ENCODE peak calls at places on chromosomes 5 and 9, in nine cellular contexts. K is esophagus squamous epithelium, N is uterus, T is adrenal gland, H is HCT116, P is heart left ventricle, C is lower leg skin, S is NB4, O is right lobe of liver. Y is an unnamed sample.

GRCh38 chr5:17224858-17225436 is 7.5 kb downstream of the BASP1 start:
- DNase-seq in K (no peak), N (no peak), T (no peak), H (no peak), P (no peak), C (no peak), S (peak), O (no peak), Y (no peak)

GRCh38 chr9:101432171-101432570 is 3.4 kb downstream of the ALDOB start:
- DNase-seq in K (no peak), N (no peak), T (no peak), H (no peak), P (no peak), C (no peak), S (no peak), O (no peak), Y (no peak)

GRCh38 chr9:72315510-72316287 is 49.3 kb downstream of the ZFAND5 start:
- DNase-seq in K (no peak), N (no peak), T (no peak), H (no peak), P (no peak), C (no peak), S (peak), O (no peak), Y (peak)

GRCh38 chr5:154518438-154518867 is 40.4 kb upstream of the HAND1 start:
- DNase-seq in K (no peak), N (no peak), T (no peak), H (no peak), P (no peak), C (no peak), S (no peak), O (no peak), Y (no peak)

GRCh38 chr9:115118471-115119156 is 657 bp upstream of the TNC start:
- DNase-seq in K (no peak), N (peak), T (peak), H (peak), P (peak), C (peak), S (peak), O (peak), Y (peak)

GRCh38 chr5:42952575-42952974 is 87.5 kb downstream of the ANXA2R start:
- DNase-seq in K (no peak), N (no peak), T (no peak), H (no peak), P (no peak), C (no peak), S (no peak), O (no peak), Y (no peak)

GRCh38 chr5:172939045-172939444 is 20.2 kb upstream of the RPL26L1 start:
- DNase-seq in K (no peak), N (no peak), T (peak), H (peak), P (no peak), C (no peak), S (peak), O (peak), Y (no peak)

GRCh38 chr5:6397536-6398269 is 19.4 kb upstream of the MED10 start:
- DNase-seq in K (no peak), N (no peak), T (no peak), H (no peak), P (no peak), C (peak), S (no peak), O (no peak), Y (no peak)

GRCh38 chr9:4235951-4236804 is 63.7 kb downstream of the GLIS3 start:
- DNase-seq in K (no peak), N (no peak), T (no peak), H (peak), P (no peak), C (no peak), S (no peak), O (no peak), Y (peak)

GRCh38 chr5:111735829-111736228 is 21.2 kb downstream of the NREP start:
- DNase-seq in K (no peak), N (peak), T (peak), H (no peak), P (peak), C (peak), S (peak), O (peak), Y (no peak)

GRCh38 chr5:168851902-168852321 is 272.7 kb upstream of the PANK3 start:
- DNase-seq in K (no peak), N (no peak), T (no peak), H (no peak), P (no peak), C (no peak), S (peak), O (no peak), Y (no peak)

GRCh38 chr5:146007270-146007669 is 70.9 kb downstream of the SH3RF2 start:
- DNase-seq in K (no peak), N (no peak), T (peak), H (peak), P (no peak), C (no peak), S (peak), O (no peak), Y (no peak)

GRCh38 chr5:168712280-168712924 is 133.2 kb upstream of the PANK3 start:
- DNase-seq in K (no peak), N (no peak), T (no peak), H (peak), P (peak), C (peak), S (peak), O (no peak), Y (no peak)

GRCh38 chr9:111481885-111482636 is 2.1 kb downstream of the ECPAS start:
- DNase-seq in K (no peak), N (no peak), T (no peak), H (no peak), P (no peak), C (no peak), S (peak), O (no peak), Y (peak)

GRCh38 chr9:91151741-91152095 is 210.0 kb downstream of the AUH start:
- DNase-seq in K (no peak), N (no peak), T (no peak), H (no peak), P (no peak), C (peak), S (peak), O (no peak), Y (no peak)

GRCh38 chr5:149641000-149641576 is 59.8 kb downstream of the ARHGEF37 start:
- DNase-seq in K (no peak), N (peak), T (peak), H (no peak), P (peak), C (peak), S (peak), O (peak), Y (peak)

GRCh38 chr5:14467251-14467650 is 114.3 kb upstream of the OTULINL start:
- DNase-seq in K (no peak), N (no peak), T (no peak), H (no peak), P (no peak), C (no peak), S (no peak), O (no peak), Y (no peak)

GRCh38 chr5:172285226-172286143 is 1.9 kb upstream of the UBTD2 start:
- DNase-seq in K (no peak), N (no peak), T (no peak), H (no peak), P (no peak), C (no peak), S (peak), O (no peak), Y (no peak)

GRCh38 chr5:138967806-138968448 is 92.8 kb upstream of the LRRTM2 start:
- DNase-seq in K (no peak), N (no peak), T (no peak), H (peak), P (no peak), C (no peak), S (peak), O (no peak), Y (peak)

GRCh38 chr9:105475302-105475701 is 27.5 kb downstream of the FSD1L start:
- DNase-seq in K (no peak), N (no peak), T (no peak), H (no peak), P (no peak), C (no peak), S (peak), O (no peak), Y (no peak)

GRCh38 chr9:114823416-114823815 is 17.6 kb upstream of the TNFSF15 start:
- DNase-seq in K (no peak), N (no peak), T (no peak), H (no peak), P (no peak), C (no peak), S (no peak), O (no peak), Y (no peak)

GRCh38 chr5:16964821-16965220 is 28.7 kb upstream of the MYO10 start:
- DNase-seq in K (no peak), N (no peak), T (no peak), H (peak), P (no peak), C (no peak), S (no peak), O (no peak), Y (no peak)

GRCh38 chr5:6465831-6466790 is 17.5 kb downstream of the UBE2QL1 start:
- DNase-seq in K (no peak), N (no peak), T (no peak), H (no peak), P (no peak), C (peak), S (no peak), O (no peak), Y (no peak)

GRCh38 chr5:82147860-82148573 is 130.1 kb downstream of the RPS23 start:
- DNase-seq in K (no peak), N (no peak), T (no peak), H (no peak), P (no peak), C (no peak), S (peak), O (no peak), Y (no peak)

GRCh38 chr9:114098021-114098659 is 952 bp downstream of the KIF12 start:
- DNase-seq in K (no peak), N (peak), T (no peak), H (peak), P (no peak), C (peak), S (no peak), O (no peak), Y (peak)

GRCh38 chr5:63127054-63127453 is 548.4 kb downstream of the LRRC70 start:
- DNase-seq in K (no peak), N (no peak), T (no peak), H (no peak), P (no peak), C (no peak), S (no peak), O (no peak), Y (no peak)

GRCh38 chr5:139747583-139748504 is 47.8 kb upstream of the PSD2 start:
- DNase-seq in K (no peak), N (peak), T (peak), H (no peak), P (peak), C (no peak), S (peak), O (peak), Y (no peak)

GRCh38 chr5:9338796-9339195 is 207.1 kb downstream of the SEMA5A start:
- DNase-seq in K (no peak), N (no peak), T (no peak), H (no peak), P (no peak), C (no peak), S (no peak), O (no peak), Y (no peak)

GRCh38 chr5:9342161-9342787 is 203.6 kb downstream of the SEMA5A start:
- DNase-seq in K (no peak), N (no peak), T (no peak), H (no peak), P (no peak), C (no peak), S (no peak), O (no peak), Y (no peak)

GRCh38 chr5:9337908-9338307 is 208.0 kb downstream of the SEMA5A start:
- DNase-seq in K (no peak), N (no peak), T (no peak), H (no peak), P (no peak), C (no peak), S (no peak), O (no peak), Y (no peak)

GRCh38 chr5:9340095-9340494 is 205.8 kb downstream of the SEMA5A start:
- DNase-seq in K (no peak), N (no peak), T (no peak), H (no peak), P (peak), C (no peak), S (no peak), O (no peak), Y (no peak)

DNA sequence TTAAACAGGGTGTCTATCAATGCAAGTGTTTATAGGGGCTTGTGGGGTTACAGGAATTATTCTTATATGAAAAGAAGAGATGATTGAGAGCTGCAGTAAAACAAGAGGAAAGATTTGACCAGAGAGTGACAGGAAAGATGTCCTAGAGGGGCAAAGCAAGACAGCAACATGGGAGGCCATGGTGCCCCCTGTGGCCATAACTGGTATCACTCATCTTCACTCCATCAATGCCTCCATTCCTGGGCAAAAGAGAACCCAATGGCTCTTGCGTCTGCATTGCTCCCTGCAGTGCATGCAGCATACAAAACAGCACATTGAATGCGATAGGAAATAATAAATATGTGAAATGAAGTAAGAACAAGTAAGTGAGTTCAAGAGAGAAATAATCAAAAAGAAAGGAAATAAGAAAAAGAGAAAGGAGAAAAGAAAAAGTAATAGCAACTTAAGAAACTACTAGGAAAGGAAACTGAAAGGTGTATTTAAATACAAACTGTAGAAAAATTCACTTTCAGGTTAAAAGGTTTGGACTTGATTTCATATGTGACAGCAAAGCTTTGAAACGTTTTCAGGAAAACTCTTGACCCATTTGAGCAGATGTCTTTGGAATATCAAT is 206.6 kb downstream of the SEMA5A start:
- DNase-seq in K (no peak), N (no peak), T (no peak), H (no peak), P (no peak), C (no peak), S (peak), O (no peak), Y (no peak)
- TF ChIP-seq CTCF in K (no peak), N (no peak), T (peak), H (peak), P (peak), C (no peak), S (peak), O (no peak), Y (no peak)

GRCh38 chr5:69491027-69491426 is 1.6 kb upstream of the OCLN start:
- DNase-seq in K (no peak), N (no peak), T (no peak), H (no peak), P (no peak), C (no peak), S (no peak), O (no peak), Y (no peak)

GRCh38 chr5:69493235-69493925 is 790 bp downstream of the OCLN start:
- DNase-seq in K (no peak), N (no peak), T (no peak), H (no peak), P (peak), C (no peak), S (peak), O (peak), Y (peak)

GRCh38 chr5:69491838-69492390 is 676 bp upstream of the OCLN start:
- DNase-seq in K (no peak), N (no peak), T (no peak), H (no peak), P (no peak), C (no peak), S (no peak), O (no peak), Y (no peak)

GRCh38 chr5:69494481-69494880 is 1.9 kb downstream of the OCLN start:
- DNase-seq in K (no peak), N (no peak), T (no peak), H (no peak), P (no peak), C (no peak), S (no peak), O (no peak), Y (no peak)

DNA sequence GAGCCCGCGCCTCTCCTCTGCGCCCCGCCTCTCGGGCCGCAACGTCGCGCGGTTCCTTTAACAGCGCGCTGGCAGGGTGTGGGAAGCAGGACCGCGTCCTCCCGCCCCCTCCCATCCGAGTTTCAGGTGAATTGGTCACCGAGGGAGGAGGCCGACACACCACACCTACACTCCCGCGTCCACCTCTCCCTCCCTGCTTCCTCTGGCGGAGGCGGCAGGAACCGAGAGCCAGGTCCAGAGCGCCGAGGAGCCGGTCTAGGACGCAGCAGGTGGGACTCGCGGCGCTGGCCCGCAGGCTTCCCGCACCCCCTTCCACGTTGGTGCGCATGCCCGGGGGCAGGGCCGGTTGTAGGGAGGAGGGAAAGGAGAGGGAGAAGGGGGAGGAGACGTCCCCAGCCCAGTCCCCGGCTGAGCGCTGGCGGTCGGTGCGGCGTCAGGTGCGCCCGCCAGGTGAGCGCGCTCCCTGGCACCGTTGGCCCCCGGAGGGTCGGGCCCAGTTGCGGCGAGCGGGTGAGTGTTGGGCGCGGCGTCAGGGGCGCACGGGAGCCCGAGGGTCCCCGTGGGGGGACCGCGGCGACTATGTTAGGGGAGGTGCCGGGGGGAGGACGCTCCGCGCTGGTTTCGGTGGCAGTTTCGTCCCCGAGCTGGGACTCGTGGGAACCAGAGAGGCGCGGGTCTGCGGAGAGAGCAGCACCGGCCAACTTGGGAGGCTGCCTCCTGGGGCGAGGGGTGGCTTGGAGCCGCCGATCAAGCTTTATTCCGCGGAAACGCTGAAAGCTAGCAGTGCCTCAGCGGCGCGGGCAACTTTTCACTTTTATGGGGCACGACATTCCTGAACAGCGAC is at the start of gene OCLN:
- DNase-seq in K (no peak), N (no peak), T (no peak), H (peak), P (peak), C (peak), S (peak), O (peak), Y (peak)
- TF ChIP-seq POLR2A in K (no peak), N (no peak), T (no peak), H (no peak), P (no peak), C (no peak), S (no peak), O (peak), Y (peak)

DNA sequence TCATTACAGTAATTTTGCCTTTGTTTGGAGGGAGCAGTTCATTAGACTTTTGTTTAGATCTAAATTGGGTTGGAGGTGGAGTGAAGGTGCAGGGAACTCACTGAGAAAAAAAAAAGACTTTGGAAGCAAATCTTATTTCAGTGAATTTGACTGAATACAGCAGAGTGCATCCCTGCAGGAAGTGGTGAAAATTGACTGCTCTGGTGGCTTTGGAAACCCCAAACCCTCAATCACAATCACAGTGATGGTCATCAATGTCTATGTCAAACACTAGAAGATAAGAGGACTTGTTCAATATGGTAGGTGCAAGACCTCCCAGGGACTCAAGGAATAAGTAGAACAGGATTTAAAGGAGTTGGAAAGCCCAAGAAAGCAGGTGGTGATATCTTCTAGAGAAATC is 76.0 kb upstream of the RASA1 start:
- DNase-seq in K (no peak), N (no peak), T (no peak), H (no peak), P (no peak), C (no peak), S (no peak), O (no peak), Y (no peak)
- H3K4me3 ChIP-seq in K (no peak), N (no peak), T (no peak), H (no peak), P (no peak), C (no peak), S (no peak), O (no peak), Y (no peak)

GRCh38 chr5:137088175-137088574 is 411.0 kb downstream of the SPOCK1 start:
- DNase-seq in K (no peak), N (no peak), T (no peak), H (no peak), P (no peak), C (no peak), S (no peak), O (no peak), Y (no peak)

GRCh38 chr5:137084016-137084415 is 415.1 kb downstream of the SPOCK1 start:
- DNase-seq in K (no peak), N (no peak), T (no peak), H (no peak), P (no peak), C (no peak), S (no peak), O (no peak), Y (no peak)

GRCh38 chr5:137090151-137090550 is 409.0 kb downstream of the SPOCK1 start:
- DNase-seq in K (no peak), N (no peak), T (no peak), H (no peak), P (no peak), C (no peak), S (no peak), O (no peak), Y (no peak)

GRCh38 chr5:137085206-137085605 is 413.9 kb downstream of the SPOCK1 start:
- DNase-seq in K (no peak), N (no peak), T (no peak), H (no peak), P (no peak), C (no peak), S (no peak), O (no peak), Y (no peak)

DNA sequence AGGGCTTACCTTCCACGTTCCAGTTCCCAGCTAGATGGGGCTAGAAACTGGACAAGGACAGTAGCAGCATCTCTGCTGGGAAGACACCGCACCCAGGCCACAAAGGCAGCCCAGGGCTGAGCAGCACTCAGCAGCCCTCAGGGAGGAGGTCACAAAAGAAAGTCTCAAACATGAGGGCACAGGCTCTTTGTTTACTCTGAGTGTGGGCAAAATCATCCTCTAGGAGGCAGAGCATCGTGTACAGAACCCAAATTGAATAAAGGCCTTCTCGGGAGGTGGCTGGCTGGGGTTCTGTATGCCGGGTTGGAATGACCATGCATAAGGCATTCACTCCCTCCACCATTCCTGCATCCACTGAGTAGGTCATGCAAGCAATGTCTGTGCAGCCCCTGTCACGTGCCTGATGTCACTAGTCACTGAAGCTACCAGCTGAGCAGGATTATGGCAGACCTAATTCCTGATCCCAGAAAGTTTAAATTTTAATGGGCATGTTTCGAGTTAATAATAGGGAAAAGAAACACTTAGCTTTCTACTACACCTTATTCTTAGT is 412.8 kb downstream of the SPOCK1 start:
- DNase-seq in K (no peak), N (no peak), T (no peak), H (no peak), P (no peak), C (no peak), S (no peak), O (no peak), Y (no peak)
- TF ChIP-seq CTCF in K (no peak), N (no peak), T (no peak), H (no peak), P (no peak), C (no peak), S (no peak), O (no peak), Y (no peak)